ENCODE peak calls at places on chromosome 14, in four cellular contexts. X is sciatic nerve, D is nucleus accumbens, J is non-pigmented ciliary epithelial cell. S is an unnamed sample.

GRCh38 chr14:92917956-92918355 is 5.0 kb upstream of the CHGA start:
- DNase-seq in X (no peak), D (no peak), J (no peak), S (no peak)

GRCh38 chr14:90382491-90383125 is 14.2 kb upstream of the CALM1 start:
- DNase-seq in X (peak), D (peak), J (no peak), S (peak)

GRCh38 chr14:101862177-101862576 is 100.7 kb downstream of the PPP2R5C start:
- DNase-seq in X (no peak), D (no peak), J (no peak), S (no peak)

GRCh38 chr14:45249847-45250575 is 3.0 kb downstream of the MIS18BP1 start:
- DNase-seq in X (no peak), D (no peak), J (peak), S (no peak)

GRCh38 chr14:96117997-96118790 is 79.0 kb downstream of the C14orf132 start:
- DNase-seq in X (no peak), D (no peak), J (no peak), S (no peak)

GRCh38 chr14:95044463-95045254 is 112.7 kb downstream of the DICER1 start:
- DNase-seq in X (peak), D (no peak), J (no peak), S (peak)

GRCh38 chr14:73170686-73171085 is 34.4 kb downstream of the PSEN1 start:
- DNase-seq in X (no peak), D (no peak), J (no peak), S (no peak)

GRCh38 chr14:89445252-89445973 is 28.4 kb upstream of the FOXN3 start:
- DNase-seq in X (no peak), D (no peak), J (no peak), S (no peak)

GRCh38 chr14:105205718-105206208 is 24.7 kb upstream of the NUDT14 start:
- DNase-seq in X (no peak), D (no peak), J (no peak), S (peak)

GRCh38 chr14:103128631-103129300 is 5.5 kb downstream of the TNFAIP2 start:
- DNase-seq in X (peak), D (no peak), J (no peak), S (peak)

GRCh38 chr14:89625208-89625987 is 208.4 kb upstream of the FOXN3 start:
- DNase-seq in X (no peak), D (peak), J (no peak), S (no peak)

GRCh38 chr14:104436741-104437701 is 142.5 kb upstream of the C14orf180 start:
- DNase-seq in X (peak), D (no peak), J (no peak), S (peak)

GRCh38 chr14:22887990-22888378 is 5.0 kb downstream of the REM2 start:
- DNase-seq in X (no peak), D (peak), J (no peak), S (no peak)

GRCh38 chr14:103510311-103511021 is 12.2 kb downstream of the CKB start:
- DNase-seq in X (no peak), D (no peak), J (no peak), S (peak)

GRCh38 chr14:104860414-104860813 is 4.7 kb upstream of the CEP170B start:
- DNase-seq in X (peak), D (no peak), J (no peak), S (no peak)

GRCh38 chr14:28344381-28344780 is 422.2 kb upstream of the FOXG1 start:
- DNase-seq in X (no peak), D (no peak), J (no peak), S (no peak)

GRCh38 chr14:98174031-98174430 is 1098.0 kb downstream of the BCL11B start:
- DNase-seq in X (no peak), D (no peak), J (no peak), S (no peak)

GRCh38 chr14:68274722-68275121 is 455.1 kb downstream of the RAD51B start:
- DNase-seq in X (no peak), D (no peak), J (no peak), S (no peak)

GRCh38 chr14:77889971-77890442 is 90.1 kb downstream of the ADCK1 start:
- DNase-seq in X (no peak), D (no peak), J (peak), S (no peak)

GRCh38 chr14:60487211-60487610 is 1.3 kb upstream of the C14orf39 start:
- DNase-seq in X (no peak), D (no peak), J (no peak), S (no peak)

GRCh38 chr14:78157855-78158436 is 12.2 kb upstream of the NRXN3 start:
- DNase-seq in X (no peak), D (no peak), J (no peak), S (peak)

GRCh38 chr14:25108959-25109358 is 59.0 kb upstream of the STXBP6 start:
- DNase-seq in X (no peak), D (no peak), J (no peak), S (no peak)

GRCh38 chr14:68527329-68527851 is 265.5 kb downstream of the ZFP36L1 start:
- DNase-seq in X (no peak), D (no peak), J (no peak), S (no peak)

S was measured in upper lobe of right lung.